ENCODE peak calls at places on chromosomes 6 and 20, in seven cellular contexts. E, A, J, I, D, P and G are unnamed samples.

GRCh38 chr6:105844275-105844848 is 241.8 kb upstream of the PRDM1 start:
- DNase-seq in D (no peak), E (no peak), I (no peak), A (no peak), J (peak; percentile 45), P (no peak), G (no peak)

GRCh38 chr6:79810153-79810806 is 137.1 kb downstream of the ELOVL4 start:
- DNase-seq in D (no peak), P (no peak), A (no peak), J (no peak), I (no peak), E (peak; percentile 100), G (peak; percentile 58)

GRCh38 chr6:29705389-29706231 is 17.6 kb upstream of the HLA-F start:
- DNase-seq in D (peak; percentile 3), E (peak; percentile 18), A (peak; percentile 49), I (peak; percentile 77), J (no peak), P (peak; percentile 48), G (peak; percentile 15)

GRCh38 chr6:72787521-72788031 is 165.7 kb downstream of the KCNQ5 start:
- DNase-seq in E (peak; percentile 3), J (no peak), I (no peak), A (no peak), P (no peak), D (no peak), G (peak; percentile 2)

GRCh38 chr20:56001106-56001785 is 4.1 kb downstream of the CBLN4 start:
- DNase-seq in J (no peak), I (no peak), P (no peak), E (no peak), D (no peak), A (no peak), G (no peak)

GRCh38 chr6:146543940-146544661 is 468 bp downstream of the RAB32 start:
- DNase-seq in D (peak; percentile 76), A (peak; percentile 60), I (peak; percentile 32), J (peak; percentile 45), E (no peak), P (peak; percentile 41), G (no peak)

GRCh38 chr6:67411036-67411435 is 1224.0 kb upstream of the ADGRB3 start:
- DNase-seq in A (no peak), I (no peak), J (no peak), E (no peak), P (no peak), D (no peak), G (no peak)

GRCh38 chr6:159961523-159961922 is 7.4 kb upstream of the IGF2R start:
- DNase-seq in E (no peak), P (no peak), J (no peak), D (no peak), I (no peak), A (no peak), G (no peak)

GRCh38 chr6:17417817-17418216 is 24.4 kb downstream of the CAP2 start:
- DNase-seq in E (no peak), J (no peak), A (no peak), P (peak; percentile 20), I (no peak), D (no peak), G (no peak)

GRCh38 chr6:41615311-41615710 is 23.0 kb upstream of the MDFI start:
- DNase-seq in P (no peak), I (no peak), D (no peak), E (no peak), J (no peak), A (no peak), G (no peak)

GRCh38 chr6:72855471-72855870 is 233.6 kb downstream of the KCNQ5 start:
- DNase-seq in D (no peak), A (no peak), J (no peak), P (no peak), I (no peak), E (no peak), G (no peak)

GRCh38 chr6:35786810-35787209 is 6.0 kb downstream of the CLPSL1 start:
- DNase-seq in E (no peak), I (no peak), J (no peak), P (no peak), D (no peak), A (no peak), G (no peak)

GRCh38 chr6:53701333-53702073 is 35.9 kb upstream of the KLHL31 start:
- DNase-seq in P (no peak), D (no peak), A (no peak), I (no peak), J (no peak), E (no peak), G (peak; percentile 77)

GRCh38 chr6:53926505-53926904 is 131.7 kb downstream of the LRRC1 start:
- DNase-seq in D (no peak), E (peak; percentile 38), I (peak; percentile 5), P (no peak), A (no peak), J (no peak), G (no peak)

GRCh38 chr6:72464791-72465691 is 156.8 kb upstream of the KCNQ5 start:
- DNase-seq in E (no peak), D (no peak), P (no peak), J (no peak), A (no peak), I (no peak), G (no peak)

GRCh38 chr20:25453035-25453810 is 45.8 kb downstream of the GINS1 start:
- DNase-seq in E (peak; percentile 94), D (no peak), I (peak; percentile 86), A (no peak), P (no peak), J (no peak), G (no peak)